ENCODE peak calls at places on chromosomes 16 and 17, in ten cellular contexts. K is uterus, N is mesendoderm, D is right atrium auricular region, Q is heart left ventricle, O is ovary, X is GM23338, U is left ventricle myocardium inferior, B is GM23248, L is stomach. E is an unnamed sample. For H3K4me1, the result is how much of the 10 kb centered on the place peaks cover.

GRCh38 chr17:55168970-55169687 is 95.6 kb upstream of the HLF start:
- DNase-seq in U (no peak), X (no peak), B (no peak), Q (no peak), O (no peak), D (no peak), N (no peak), K (no peak), L (no peak), E (no peak)

GRCh38 chr16:57516176-57516725 is 20.1 kb downstream of the CCDC102A start:
- DNase-seq in D (no peak), K (no peak), X (no peak), U (no peak), L (no peak), N (no peak), Q (no peak), O (no peak), B (no peak), E (no peak)

GRCh38 chr17:65102788-65103187 is 34.4 kb upstream of the RGS9 start:
- DNase-seq in D (no peak), Q (no peak), O (no peak), U (no peak), L (no peak), B (peak), X (no peak), N (no peak), K (no peak), E (no peak)

GRCh38 chr17:38725066-38725465 is 5.1 kb upstream of the CISD3 start:
- DNase-seq in X (no peak), O (no peak), D (no peak), U (no peak), B (no peak), K (no peak), Q (no peak), N (no peak), L (no peak), E (no peak)

GRCh38 chr17:15971882-15972281 is 27.0 kb downstream of the ADORA2B start:
- DNase-seq in D (no peak), U (no peak), B (no peak), O (no peak), X (no peak), L (no peak), Q (no peak), N (peak), K (no peak), E (no peak)

GRCh38 chr16:67720236-67720635 is 1.1 kb upstream of the GFOD2 start:
- DNase-seq in K (no peak), Q (no peak), O (no peak), X (no peak), D (no peak), U (no peak), L (no peak), B (no peak), N (no peak), E (no peak)

GRCh38 chr17:27284811-27285415 is 9.0 kb upstream of the WSB1 start:
- DNase-seq in K (no peak), L (no peak), N (no peak), U (no peak), O (no peak), X (no peak), D (no peak), B (no peak), Q (no peak), E (no peak)

GRCh38 chr16:48607056-48607825 is 2.7 kb downstream of the N4BP1 start:
- DNase-seq in U (no peak), D (no peak), K (no peak), N (no peak), X (no peak), L (peak), Q (no peak), B (peak), O (no peak), E (no peak)

GRCh38 chr16:58591083-58591482 is 38.5 kb downstream of the CNOT1 start:
- DNase-seq in L (no peak), O (no peak), X (no peak), Q (no peak), K (no peak), N (no peak), B (no peak), U (no peak), D (no peak), E (no peak)

GRCh38 chr16:87076950-87077749 is 240.0 kb downstream of the C16orf95 start:
- DNase-seq in U (peak), Q (no peak), N (peak), X (peak), B (peak), D (no peak), O (no peak), L (peak), K (no peak), E (no peak)

GRCh38 chr16:6335072-6335471 is 997.6 kb upstream of the RBFOX1 start:
- DNase-seq in B (peak), U (no peak), X (peak), Q (no peak), N (peak), K (no peak), O (no peak), D (no peak), L (no peak), E (no peak)

GRCh38 chr16:52035406-52035805 is 511.5 kb downstream of the TOX3 start:
- DNase-seq in N (no peak), O (no peak), U (no peak), Q (no peak), B (peak), L (no peak), X (no peak), D (no peak), K (no peak), E (no peak)

GRCh38 chr17:74601944-74602572 is 10.0 kb upstream of the CD300LD start:
- DNase-seq in U (no peak), N (peak), K (no peak), D (no peak), L (no peak), Q (no peak), O (no peak), X (peak), B (peak), E (no peak)

GRCh38 chr17:57697891-57698708 is 47.0 kb downstream of the CCDC182 start:
- DNase-seq in U (no peak), N (peak), K (no peak), X (peak), L (no peak), B (no peak), Q (no peak), D (peak), O (no peak), E (no peak)

GRCh38 chr17:60326702-60327101 is 65.2 kb downstream of the USP32 start:
- DNase-seq in D (no peak), Q (no peak), N (no peak), K (no peak), O (no peak), X (no peak), U (no peak), L (no peak), B (no peak), E (no peak)

GRCh38 chr16:88790312-88791150 is 5.5 kb upstream of the PIEZO1 start:
- DNase-seq in K (no peak), Q (no peak), L (peak), N (no peak), O (no peak), X (peak), D (no peak), U (peak), B (peak), E (peak)

GRCh38 chr16:56825821-56826220 is 39.2 kb upstream of the SLC12A3 start:
- DNase-seq in N (no peak), Q (no peak), O (no peak), U (no peak), D (no peak), B (peak), L (no peak), X (no peak), K (no peak), E (no peak)

GRCh38 chr17:61324540-61324868 is 75.1 kb upstream of the TBX2 start:
- DNase-seq in B (no peak), D (no peak), X (no peak), U (no peak), K (no peak), Q (no peak), N (no peak), O (no peak), L (no peak), E (no peak)

GRCh38 chr17:34723875-34724274 is 144.5 kb downstream of the TMEM132E start:
- DNase-seq in O (no peak), X (no peak), N (no peak), U (no peak), L (no peak), Q (no peak), D (no peak), K (no peak), B (no peak), E (no peak)

GRCh38 chr17:44266402-44267164 is 1.4 kb downstream of the SLC4A1 start:
- DNase-seq in L (no peak), D (no peak), X (no peak), N (no peak), K (no peak), U (no peak), O (no peak), B (peak), Q (no peak), E (no peak)

GRCh38 chr17:10198509-10199249 is at the start of gene GAS7:
- DNase-seq in K (peak), D (peak), N (peak), L (peak), B (peak), U (peak), Q (peak), O (peak), X (peak), E (peak)

GRCh38 chr16:84647830-84648594 is at the start of gene KLHL36:
- DNase-seq in N (no peak), O (peak), B (peak), K (peak), Q (peak), U (peak), X (peak), D (no peak), L (peak), E (peak)

DNA sequence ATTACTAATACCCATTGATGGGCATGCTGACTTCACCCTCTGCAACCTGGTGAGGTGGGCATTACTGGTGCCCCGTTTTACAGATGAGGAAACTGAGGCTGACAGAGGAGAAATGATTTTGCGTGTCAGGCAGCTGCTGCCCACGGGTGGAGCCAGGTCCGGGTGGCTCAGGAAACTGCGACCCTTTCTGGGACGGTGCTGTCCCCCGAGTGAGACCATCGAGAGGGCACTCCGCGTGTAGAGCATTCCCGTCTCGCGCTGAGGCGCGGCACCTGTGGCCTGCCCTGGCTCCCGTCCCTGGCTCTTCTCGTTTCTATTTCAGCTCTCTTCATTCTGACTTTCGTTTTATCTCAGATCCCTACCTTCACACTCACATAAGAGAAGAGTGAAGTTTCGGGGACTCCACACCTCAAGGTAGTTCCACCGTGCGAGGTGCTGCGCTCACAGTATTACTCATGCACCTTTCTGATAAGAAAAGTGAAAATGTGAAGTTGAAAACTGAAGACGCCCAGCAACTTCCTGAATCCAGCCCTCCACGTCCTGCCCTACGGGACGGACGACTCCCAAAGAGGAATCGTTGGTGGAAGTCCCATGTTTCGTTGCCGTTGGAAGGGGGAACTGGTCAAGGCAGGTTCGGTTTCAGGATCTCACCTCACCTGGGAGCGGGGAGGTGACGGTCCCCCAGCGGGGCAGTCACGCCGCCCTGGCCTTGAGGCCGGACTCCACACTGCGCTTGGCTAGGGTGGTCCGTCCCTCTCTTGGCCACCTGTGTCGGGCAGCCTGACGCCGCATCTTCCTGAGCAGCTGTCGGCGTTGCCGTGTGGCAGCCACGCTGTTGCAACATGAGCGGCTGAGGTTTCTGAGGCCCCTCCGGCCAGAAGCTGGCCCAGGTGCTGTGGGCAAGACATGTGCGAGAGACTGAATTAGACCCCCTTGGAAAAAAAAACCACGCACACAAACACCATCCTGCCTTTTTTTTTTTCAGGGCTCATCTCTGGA is 48.8 kb downstream of the IRF8 start:
- DNase-seq in D (no peak), L (peak), U (no peak), K (no peak), O (no peak), B (no peak), N (no peak), Q (no peak), X (no peak), E (no peak)
- H3K4me1 ChIP-seq in D (under half), L (under half), U (under half), K (under half), O (under half), B (under half), N (under half), Q (under half), X (under half), E (under half)

GRCh38 chr16:687499-687898 is 2.7 kb downstream of the WDR24 start:
- DNase-seq in X (no peak), U (no peak), D (no peak), O (no peak), Q (no peak), K (no peak), L (no peak), B (no peak), N (no peak), E (no peak)

GRCh38 chr16:684067-684794 is at the start of gene JMJD8:
- DNase-seq in U (peak), B (peak), K (peak), X (peak), O (peak), L (peak), N (peak), D (peak), Q (peak), E (peak)

GRCh38 chr16:686459-687260 is 2.5 kb upstream of the JMJD8 start:
- DNase-seq in Q (no peak), U (no peak), L (no peak), N (no peak), O (peak), D (no peak), K (no peak), X (no peak), B (no peak), E (no peak)

GRCh38 chr16:684961-685696 is 995 bp upstream of the JMJD8 start:
- DNase-seq in D (no peak), B (no peak), L (no peak), U (no peak), K (no peak), X (no peak), Q (no peak), N (no peak), O (peak), E (peak)

GRCh38 chr16:685967-686366 is 1.8 kb upstream of the JMJD8 start:
- DNase-seq in B (peak), L (peak), D (no peak), N (no peak), Q (no peak), X (peak), K (no peak), O (peak), U (no peak), E (peak)
- H3K4me1 ChIP-seq in B (under half), L (half or more), D (under half), N (under half), Q (half or more), X (under half), K (under half), O (under half), U (half or more), E (half or more)

GRCh38 chr16:11102523-11102898 is 153.5 kb downstream of the SOCS1 start:
- DNase-seq in L (no peak), O (no peak), Q (no peak), X (no peak), K (no peak), D (no peak), U (no peak), N (no peak), B (no peak), E (no peak)

GRCh38 chr16:11107781-11108465 is 148.1 kb downstream of the SOCS1 start:
- DNase-seq in X (no peak), D (no peak), K (no peak), Q (no peak), O (no peak), N (peak), B (peak), U (no peak), L (no peak), E (no peak)

GRCh38 chr16:11104168-11105037 is 151.6 kb downstream of the SOCS1 start:
- DNase-seq in K (no peak), O (no peak), U (no peak), Q (no peak), N (no peak), X (no peak), D (no peak), L (no peak), B (no peak), E (no peak)

GRCh38 chr16:11106726-11107125 is 149.3 kb downstream of the SOCS1 start:
- DNase-seq in K (no peak), N (no peak), B (no peak), U (peak), O (no peak), X (no peak), L (no peak), D (no peak), Q (no peak), E (no peak)

GRCh38 chr16:11105038-11105903 is 150.7 kb downstream of the SOCS1 start:
- DNase-seq in X (no peak), K (peak), U (no peak), L (no peak), O (no peak), N (peak), B (peak), Q (no peak), D (peak), E (peak)
- H3K4me1 ChIP-seq in X (under half), K (under half), U (half or more), L (half or more), O (under half), N (under half), B (under half), Q (half or more), D (under half), E (under half)

DNA sequence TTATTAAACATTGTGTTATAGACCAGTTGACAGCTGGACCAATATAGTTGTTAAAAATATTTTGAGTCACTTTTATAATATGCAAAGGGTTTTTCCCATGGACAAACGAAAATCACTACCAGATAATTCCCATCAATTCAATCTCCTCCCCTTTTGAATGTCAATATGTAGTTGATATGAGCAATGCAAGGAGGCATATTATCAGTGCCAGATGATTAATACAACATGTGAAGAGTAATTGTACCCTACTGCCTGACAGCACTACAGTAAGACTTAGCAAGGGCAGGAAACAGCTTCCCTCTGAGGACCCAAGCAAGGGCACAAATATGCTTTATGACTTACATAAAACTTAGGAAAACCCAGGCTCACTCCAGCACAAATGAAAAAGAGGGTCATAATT is 17.3 kb downstream of the KANSL1 start:
- DNase-seq in O (no peak), U (no peak), D (no peak), K (no peak), X (no peak), L (no peak), N (no peak), Q (no peak), B (peak), E (no peak)
- H3K4me1 ChIP-seq in O (under half), U (half or more), D (under half), K (under half), X (half or more), L (half or more), N (under half), Q (half or more), B (under half), E (half or more)

DNA sequence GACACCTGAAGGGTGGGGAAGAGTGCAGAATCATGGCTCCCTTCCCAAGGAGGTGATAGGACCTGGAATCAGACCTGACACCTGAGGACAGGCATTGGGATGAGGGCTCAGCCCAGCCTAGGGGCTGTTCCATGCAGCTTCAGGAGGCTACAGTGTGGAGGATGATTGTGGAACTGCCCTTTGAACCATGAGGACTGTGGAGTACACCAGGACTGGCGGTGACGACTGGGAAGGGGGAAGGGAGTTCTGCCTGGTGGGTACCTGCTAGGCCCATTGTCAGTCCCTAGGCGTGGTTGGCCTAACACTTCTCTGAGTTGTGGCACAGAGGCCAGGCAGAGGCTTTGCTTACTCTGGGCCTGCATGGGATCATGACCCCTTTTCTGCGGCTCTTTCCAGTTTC is 76.1 kb downstream of the MPRIP start:
- DNase-seq in N (no peak), X (no peak), B (no peak), K (no peak), O (no peak), D (no peak), U (no peak), Q (no peak), L (no peak), E (peak)
- H3K4me1 ChIP-seq in N (under half), X (under half), B (under half), K (under half), O (half or more), D (under half), U (half or more), Q (half or more), L (half or more), E (half or more)

GRCh38 chr17:81418710-81419332 is 23.6 kb downstream of the BAHCC1 start:
- DNase-seq in X (no peak), N (no peak), L (no peak), K (no peak), O (no peak), D (peak), Q (no peak), B (peak), U (no peak), E (no peak)
- H3K4me1 ChIP-seq in X (under half), N (under half), L (half or more), K (under half), O (under half), D (under half), Q (half or more), B (half or more), U (half or more), E (half or more)

GRCh38 chr17:29566473-29567361 is at the start of gene ABHD15:
- DNase-seq in B (peak), U (peak), O (peak), N (peak), X (peak), K (peak), L (peak), Q (peak), D (peak), E (peak)

GRCh38 chr17:29567362-29568330 is 809 bp upstream of the ABHD15 start:
- DNase-seq in L (peak), D (peak), X (peak), Q (peak), K (peak), N (peak), U (peak), O (peak), B (peak), E (peak)

GRCh38 chr17:29568331-29569244 is at the start of gene TP53I13:
- DNase-seq in B (peak), D (peak), N (peak), U (peak), L (peak), Q (peak), O (peak), X (peak), K (peak), E (peak)

GRCh38 chr17:29563816-29564215 is 3.0 kb downstream of the ABHD15 start:
- DNase-seq in O (no peak), Q (no peak), X (no peak), D (no peak), U (no peak), K (no peak), L (peak), B (no peak), N (no peak), E (no peak)

GRCh38 chr17:29565643-29566472 is 979 bp downstream of the ABHD15 start:
- DNase-seq in X (peak), N (peak), D (peak), B (peak), O (peak), K (no peak), L (peak), U (no peak), Q (peak), E (peak)
- H3K4me1 ChIP-seq in X (under half), N (under half), D (under half), B (under half), O (under half), K (under half), L (half or more), U (half or more), Q (under half), E (under half)

E was measured in psoas muscle.